ENCODE peak calls at places on chromosomes 13 and 19, in six cellular contexts. G is fibroblast of mammary gland, V is dorsolateral prefrontal cortex, P is foreskin fibroblast, J is cardiac muscle cell, W is NCI-H446. K is an unnamed sample.

GRCh38 chr19:37905936-37906867 is at the start of gene WDR87:
- DNase-seq in G (no peak), V (peak), P (peak), J (no peak), W (no peak), K (peak)

GRCh38 chr13:51397262-51397933 is 55.4 kb downstream of the INTS6 start:
- DNase-seq in G (peak), V (no peak), P (peak), J (no peak), W (no peak), K (no peak)

GRCh38 chr13:101691326-101691725 is 238.9 kb downstream of the ITGBL1 start:
- DNase-seq in G (peak), V (no peak), P (peak), J (no peak), W (no peak), K (no peak)

GRCh38 chr19:3163230-3163886 is 15.2 kb upstream of the S1PR4 start:
- DNase-seq in G (peak), V (peak), P (peak), J (peak), W (peak), K (no peak)

GRCh38 chr19:48553676-48554384 is 1.9 kb downstream of the SULT2B1 start:
- DNase-seq in G (peak), V (no peak), P (peak), J (peak), W (no peak), K (no peak)

GRCh38 chr13:26867451-26868067 is 107.0 kb upstream of the GPR12 start:
- DNase-seq in G (peak), V (no peak), P (peak), J (peak), W (no peak), K (no peak)

GRCh38 chr13:92843549-92843948 is 383.1 kb upstream of the GPC6 start:
- DNase-seq in G (peak), V (no peak), P (peak), J (no peak), W (no peak), K (no peak)

GRCh38 chr19:15199219-15199651 is 1.6 kb downstream of the NOTCH3 start:
- DNase-seq in G (no peak), V (no peak), P (no peak), J (no peak), W (no peak), K (no peak)

GRCh38 chr19:48354332-48354992 is 9.3 kb downstream of the TMEM143 start:
- DNase-seq in G (no peak), V (no peak), P (no peak), J (no peak), W (no peak), K (no peak)

GRCh38 chr13:44078806-44079378 is 199.2 kb downstream of the LACC1 start:
- DNase-seq in G (no peak), V (no peak), P (no peak), J (no peak), W (no peak), K (no peak)

GRCh38 chr19:27793128-27793643 is 1419.8 kb downstream of the UQCRFS1 start:
- DNase-seq in G (peak), V (peak), P (peak), J (peak), W (peak), K (peak)

K was measured in caudate nucleus.